ENCODE peak calls at places on chromosome 18, in four cellular contexts. A is GM23248, L is IMR-90, P is neuronal stem cell. B is an unnamed sample.

GRCh38 chr18:41763361-41763760 is 191.7 kb upstream of the PIK3C3 start:
- DNase-seq in A (no peak), L (no peak), P (no peak), B (no peak)

GRCh38 chr18:2655153-2655953 is at the start of gene SMCHD1:
- DNase-seq in A (peak), L (peak), P (peak), B (peak)

GRCh38 chr18:55489034-55489741 is 98.8 kb downstream of the TCF4 start:
- DNase-seq in A (no peak), L (peak), P (no peak), B (no peak)

GRCh38 chr18:32114293-32114692 is 22.6 kb downstream of the RNF138 start:
- DNase-seq in A (no peak), L (no peak), P (no peak), B (no peak)

GRCh38 chr18:75221902-75222301 is 11.3 kb downstream of the TSHZ1 start:
- DNase-seq in A (no peak), L (peak), P (no peak), B (no peak)

GRCh38 chr18:79529296-79529695 is 133.6 kb downstream of the NFATC1 start:
- DNase-seq in A (no peak), L (no peak), P (no peak), B (no peak)

GRCh38 chr18:51025512-51025911 is 4.5 kb upstream of the SMAD4 start:
- DNase-seq in A (no peak), L (no peak), P (no peak), B (no peak)

GRCh38 chr18:78720456-78721250 is 259.0 kb upstream of the SALL3 start:
- DNase-seq in A (no peak), L (no peak), P (no peak), B (no peak)

GRCh38 chr18:67515987-67516431 is 511 bp downstream of the DSEL start:
- DNase-seq in A (peak), L (peak), P (peak), B (peak)

GRCh38 chr18:29823671-29824070 is 1218.9 kb downstream of the DSC3 start:
- DNase-seq in A (peak), L (no peak), P (no peak), B (no peak)

GRCh38 chr18:27983780-27984179 is 193.2 kb downstream of the CDH2 start:
- DNase-seq in A (no peak), L (no peak), P (no peak), B (no peak)

GRCh38 chr18:10234912-10235439 is 219.5 kb upstream of the APCDD1 start:
- DNase-seq in A (peak), L (peak), P (no peak), B (peak)

GRCh38 chr18:159037-159652 is 788 bp downstream of the USP14 start:
- DNase-seq in A (peak), L (peak), P (no peak), B (peak)

GRCh38 chr18:21914739-21915319 is 174.2 kb downstream of the MIB1 start:
- DNase-seq in A (peak), L (peak), P (peak), B (no peak)

GRCh38 chr18:30632058-30632718 is 410.4 kb downstream of the DSC3 start:
- DNase-seq in A (no peak), L (no peak), P (no peak), B (no peak)

GRCh38 chr18:37563810-37564511 is 1.6 kb downstream of the CELF4 start:
- DNase-seq in A (no peak), L (no peak), P (no peak), B (no peak)

GRCh38 chr18:47075098-47075883 is 39.9 kb upstream of the ELOA2 start:
- DNase-seq in A (no peak), L (no peak), P (no peak), B (no peak)

GRCh38 chr18:61852496-61852895 is 40.3 kb downstream of the RNF152 start:
- DNase-seq in A (peak), L (no peak), P (no peak), B (peak)

GRCh38 chr18:79947054-79947755 is 4.2 kb downstream of the SLC66A2 start:
- DNase-seq in A (peak), L (peak), P (no peak), B (peak)

GRCh38 chr18:58635891-58636290 is 7.0 kb upstream of the ALPK2 start:
- DNase-seq in A (peak), L (peak), P (no peak), B (peak)

DNA sequence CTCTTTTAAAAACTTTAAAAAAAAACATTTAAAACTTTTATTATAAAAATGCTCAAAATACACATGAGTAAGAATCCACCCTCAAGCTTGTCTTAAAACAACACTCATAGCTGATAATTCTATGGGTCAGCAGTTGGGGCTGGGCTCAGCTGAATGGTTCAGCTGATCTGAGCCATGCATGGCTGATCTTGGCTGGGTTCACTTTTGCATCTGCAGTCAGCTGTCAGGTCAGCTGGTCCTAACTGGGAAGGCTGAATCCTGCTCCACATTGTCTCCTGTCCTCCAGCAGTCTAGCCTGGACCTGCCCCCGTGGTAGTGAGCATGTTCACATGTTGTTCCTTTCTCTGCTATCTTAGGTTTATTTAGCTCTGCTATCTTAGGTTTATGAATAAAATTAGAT is 309.2 kb downstream of the PTPRM start:
- DNase-seq in A (no peak), L (no peak), P (no peak), B (no peak)
- H3K4me2 ChIP-seq in A (no peak), L (no peak), P (no peak), B (no peak)

GRCh38 chr18:35466334-35466733 is 31.4 kb downstream of the INO80C start:
- DNase-seq in A (no peak), L (no peak), P (no peak), B (no peak)

GRCh38 chr18:35463837-35464236 is 33.9 kb downstream of the INO80C start:
- DNase-seq in A (no peak), L (no peak), P (no peak), B (no peak)

GRCh38 chr18:35463050-35463449 is 34.7 kb downstream of the INO80C start:
- DNase-seq in A (no peak), L (no peak), P (no peak), B (no peak)

GRCh38 chr18:35466815-35467623 is 30.7 kb downstream of the INO80C start:
- DNase-seq in A (no peak), L (no peak), P (no peak), B (no peak)

GRCh38 chr18:35464731-35465728 is 32.7 kb downstream of the INO80C start:
- DNase-seq in A (no peak), L (no peak), P (no peak), B (no peak)
- H3K4me2 ChIP-seq in A (no peak), L (no peak), P (no peak), B (no peak)

GRCh38 chr18:12604445-12605007 is 53.4 kb downstream of the SPIRE1 start:
- DNase-seq in A (no peak), L (no peak), P (no peak), B (no peak)

GRCh38 chr18:12608292-12608691 is 49.6 kb downstream of the SPIRE1 start:
- DNase-seq in A (peak), L (peak), P (no peak), B (no peak)

DNA sequence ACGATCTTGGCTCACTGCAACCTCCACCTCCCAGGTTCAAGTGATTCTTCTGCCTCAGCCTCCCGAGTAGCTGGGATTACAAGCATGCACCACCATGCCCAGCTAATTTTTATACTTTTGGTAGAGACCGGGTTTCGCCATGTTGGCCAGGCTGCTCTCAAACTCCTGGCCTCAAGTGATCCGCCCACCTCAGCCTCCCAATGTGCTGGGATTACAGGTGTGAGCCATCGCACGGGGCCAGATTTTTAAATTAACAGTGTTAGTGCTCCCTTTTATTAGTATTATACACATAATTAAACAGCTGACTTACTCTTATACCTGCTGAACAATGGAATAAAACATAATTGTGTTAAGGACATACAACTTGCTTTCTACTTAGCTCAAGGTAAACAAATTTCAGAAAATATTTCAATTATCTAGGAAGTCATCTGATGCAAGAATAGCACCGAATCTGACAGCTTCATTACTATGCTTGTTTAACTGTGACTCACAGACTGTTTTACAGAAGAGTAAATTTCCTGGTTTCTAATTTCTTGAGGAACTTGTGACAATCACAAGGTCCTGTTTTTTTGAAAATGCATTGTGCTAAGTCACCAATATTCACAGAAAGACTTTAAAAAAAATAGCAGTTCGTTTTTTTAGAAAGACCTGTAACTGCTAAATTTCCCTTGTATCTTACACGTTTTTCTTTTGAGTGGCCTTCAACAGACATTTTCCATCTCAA is 51.2 kb downstream of the SPIRE1 start:
- DNase-seq in A (peak), L (peak), P (no peak), B (peak)
- H3K4me2 ChIP-seq in A (peak), L (peak), P (no peak), B (peak)

GRCh38 chr18:45291616-45292612 is 323.4 kb upstream of the SLC14A2 start:
- DNase-seq in A (peak), L (no peak), P (no peak), B (no peak)
- H3K4me2 ChIP-seq in A (no peak), L (no peak), P (no peak), B (peak)